ENCODE peak calls at places on chromosome X, in eight cellular contexts. A is Peyer's patch; X is CD8-positive, alpha-beta memory T cell; Q is head of caudate nucleus; N is HTR-8/SVneo; F is thyroid gland; M is endothelial cell; T is bronchial epithelial cell. Z is an unnamed sample.

GRCh38 chrX:107851215-107851614 is 25.5 kb downstream of the MID2 start:
- DNase-seq in A (no peak), X (no peak), Q (no peak), N (peak; percentile 0), F (no peak), M (no peak), T (peak; percentile 5), Z (no peak)

GRCh38 chrX:17442898-17443297 is 67.9 kb downstream of the NHS start:
- DNase-seq in A (no peak), X (no peak), Q (no peak), N (no peak), F (no peak), M (no peak), T (peak; percentile 9), Z (peak; percentile 4)

GRCh38 chrX:49879656-49880277 is 483 bp downstream of the USP27X start:
- DNase-seq in A (no peak), X (no peak), Q (no peak), N (no peak), F (no peak), M (no peak), T (no peak), Z (no peak)

GRCh38 chrX:155766321-155766720 is 114.8 kb upstream of the VAMP7 start:
- DNase-seq in A (no peak), X (no peak), Q (no peak), N (no peak), F (no peak), M (no peak), T (no peak), Z (no peak)

GRCh38 chrX:23726196-23726595 is 16.9 kb downstream of the ACOT9 start:
- DNase-seq in A (no peak), X (no peak), Q (no peak), N (no peak), F (no peak), M (no peak), T (no peak), Z (no peak)

GRCh38 chrX:106039920-106040319 is 1.4 kb upstream of the SERPINA7 start:
- DNase-seq in A (no peak), X (no peak), Q (peak; percentile 14), N (no peak), F (no peak), M (no peak), T (peak; percentile 17), Z (no peak)

GRCh38 chrX:132751043-132751690 is 207.3 kb downstream of the HS6ST2 start:
- DNase-seq in A (no peak), X (no peak), Q (no peak), N (no peak), F (no peak), M (no peak), T (no peak), Z (no peak)

GRCh38 chrX:110381216-110381615 is 22.6 kb downstream of the RTL9 start:
- DNase-seq in A (no peak), X (no peak), Q (no peak), N (no peak), F (no peak), M (no peak), T (no peak), Z (no peak)

GRCh38 chrX:23634181-23634580 is 33.1 kb upstream of the PRDX4 start:
- DNase-seq in A (no peak), X (no peak), Q (no peak), N (no peak), F (no peak), M (no peak), T (peak; percentile 5), Z (peak; percentile 7)